ENCODE peak calls at places on chromosomes 6 and 20, in six cellular contexts. E is natural killer cell treated with Interleukin-12 subunit alpha and Interleukin-12 subunit beta and Interleukin-15 and Interleukin-18, amount 100 ng/mL, for 72 hours; X is T-cell; C is stimulated activated CD4-positive, alpha-beta T cell treated with anti-CD3 and anti-CD28 coated beads, TNF-alpha, amount 100 ng/mL, for 1 hour; H is NCI-H1436 treated with DMSO at 0.1 percent for 48 hours; D is hepatocyte. Y is an unnamed sample.

GRCh38 chr20:31476648-31477220 is 1.6 kb downstream of the REM1 start:
- DNase-seq in E (no peak), X (no peak), C (no peak), H (no peak), D (no peak), Y (no peak)

GRCh38 chr6:118551673-118552063 is 3.6 kb downstream of the PLN start:
- DNase-seq in E (no peak), X (no peak), C (no peak), H (no peak), D (no peak), Y (no peak)

GRCh38 chr6:27795697-27796494 is 116.3 kb downstream of the OR2B2 start:
- DNase-seq in E (peak), X (peak), C (no peak), H (peak), D (peak), Y (no peak)

GRCh38 chr6:154555075-154555677 is 44.7 kb upstream of the CNKSR3 start:
- DNase-seq in E (no peak), X (no peak), C (no peak), H (no peak), D (peak), Y (no peak)

GRCh38 chr20:8964944-8965562 is 103.8 kb upstream of the PLCB4 start:
- DNase-seq in E (no peak), X (no peak), C (no peak), H (no peak), D (no peak), Y (no peak)

GRCh38 chr20:20276806-20277530 is 90.9 kb upstream of the INSM1 start:
- DNase-seq in E (no peak), X (no peak), C (no peak), H (no peak), D (no peak), Y (no peak)

GRCh38 chr20:58393299-58393698 is 4.3 kb downstream of the VAPB start:
- DNase-seq in E (no peak), X (no peak), C (no peak), H (no peak), D (no peak), Y (no peak)

GRCh38 chr6:114862809-114863208 is 520.0 kb upstream of the HS3ST5 start:
- DNase-seq in E (no peak), X (no peak), C (no peak), H (no peak), D (no peak), Y (no peak)

GRCh38 chr6:80454197-80454596 is 347.7 kb downstream of the BCKDHB start:
- DNase-seq in E (no peak), X (peak), C (no peak), H (no peak), D (no peak), Y (no peak)

GRCh38 chr6:90429713-90430112 is 133.1 kb upstream of the BACH2 start:
- DNase-seq in E (no peak), X (no peak), C (no peak), H (no peak), D (no peak), Y (no peak)

GRCh38 chr6:22413681-22414305 is 117.0 kb upstream of the PRL start:
- DNase-seq in E (no peak), X (no peak), C (no peak), H (no peak), D (no peak), Y (no peak)

GRCh38 chr6:53896237-53896636 is 101.4 kb downstream of the LRRC1 start:
- DNase-seq in E (no peak), X (no peak), C (no peak), H (no peak), D (no peak), Y (no peak)

GRCh38 chr20:8194721-8195120 is 62.7 kb downstream of the PLCB1 start:
- DNase-seq in E (no peak), X (no peak), C (no peak), H (no peak), D (no peak), Y (no peak)

GRCh38 chr20:45518282-45518681 is 2.9 kb upstream of the SPINT3 start:
- DNase-seq in E (no peak), X (no peak), C (no peak), H (no peak), D (no peak), Y (no peak)

GRCh38 chr6:140178550-140179334 is 804.3 kb upstream of the CITED2 start:
- DNase-seq in E (no peak), X (no peak), C (no peak), H (no peak), D (no peak), Y (no peak)

GRCh38 chr20:346640-347316 is at the start of gene NRSN2:
- DNase-seq in E (no peak), X (no peak), C (no peak), H (no peak), D (peak), Y (peak)

GRCh38 chr20:31945790-31946189 is 6.1 kb downstream of the PDRG1 start:
- DNase-seq in E (no peak), X (no peak), C (no peak), H (no peak), D (no peak), Y (no peak)

GRCh38 chr6:105748737-105749161 is 337.4 kb upstream of the PRDM1 start:
- DNase-seq in E (no peak), X (peak), C (no peak), H (no peak), D (no peak), Y (no peak)

GRCh38 chr6:125142614-125143013 is 11.0 kb upstream of the TPD52L1 start:
- DNase-seq in E (no peak), X (no peak), C (no peak), H (no peak), D (no peak), Y (no peak)

GRCh38 chr6:151475653-151476523 is 17.9 kb upstream of the CCDC170 start:
- DNase-seq in E (no peak), X (peak), C (no peak), H (no peak), D (peak), Y (no peak)

GRCh38 chr20:57195023-57195758 is 71.2 kb downstream of the BMP7 start:
- DNase-seq in E (no peak), X (no peak), C (no peak), H (no peak), D (no peak), Y (no peak)

GRCh38 chr6:68313911-68314310 is 321.2 kb upstream of the ADGRB3 start:
- DNase-seq in E (no peak), X (no peak), C (no peak), H (no peak), D (no peak), Y (no peak)

GRCh38 chr6:148465011-148465335 is 122.3 kb downstream of the SASH1 start:
- DNase-seq in E (no peak), X (no peak), C (no peak), H (no peak), D (no peak), Y (no peak)

GRCh38 chr6:112018619-112019416 is 35.1 kb upstream of the CCN6 start:
- DNase-seq in E (no peak), X (no peak), C (no peak), H (no peak), D (no peak), Y (peak)

GRCh38 chr20:53550590-53551187 is 43.0 kb downstream of the ZNF217 start:
- DNase-seq in E (no peak), X (no peak), C (no peak), H (no peak), D (no peak), Y (no peak)

GRCh38 chr6:116511424-116512131 is at the start of gene CALHM5:
- DNase-seq in E (no peak), X (no peak), C (no peak), H (no peak), D (peak), Y (peak)

GRCh38 chr6:121691126-121691540 is 255.7 kb downstream of the GJA1 start:
- DNase-seq in E (no peak), X (no peak), C (no peak), H (no peak), D (no peak), Y (no peak)

GRCh38 chr6:2714359-2714895 is 36.3 kb downstream of the MYLK4 start:
- DNase-seq in E (no peak), X (no peak), C (no peak), H (no peak), D (no peak), Y (no peak)

GRCh38 chr6:30752164-30752927 is 8.0 kb upstream of the IER3 start:
- DNase-seq in E (no peak), X (no peak), C (no peak), H (peak), D (peak), Y (peak)

Y was measured in posterior vena cava.